ENCODE peak calls at places on chromosome 13, in nine cellular contexts. One of them, this sample, is unnamed.

GRCh38 chr13:43132911-43133310 is 109.5 kb downstream of the DNAJC15 start:
- DNase-seq in lower leg skin: no peak
- DNase-seq in brain microvascular endothelial cell: no peak
- DNase-seq in GM13976: no peak
- DNase-seq in cardiac muscle cell: no peak
- DNase-seq in fibroblast of pulmonary artery: no peak
- DNase-seq in HCT116: no peak
- DNase-seq in mucosa of descending colon: no peak
- DNase-seq in progenitor cell of endocrine pancreas: no peak
- DNase-seq in this sample: no peak

GRCh38 chr13:99158846-99159245 is 41.8 kb upstream of the UBAC2 start:
- DNase-seq in lower leg skin: no peak
- DNase-seq in HCT116: no peak
- DNase-seq in mucosa of descending colon: no peak
- DNase-seq in fibroblast of pulmonary artery: no peak
- DNase-seq in cardiac muscle cell: peak
- DNase-seq in progenitor cell of endocrine pancreas: no peak
- DNase-seq in GM13976: no peak
- DNase-seq in brain microvascular endothelial cell: no peak
- DNase-seq in this sample: no peak

GRCh38 chr13:82947121-82948077 is 934.9 kb downstream of the SLITRK1 start:
- DNase-seq in fibroblast of pulmonary artery: peak
- DNase-seq in GM13976: no peak
- DNase-seq in mucosa of descending colon: no peak
- DNase-seq in cardiac muscle cell: no peak
- DNase-seq in lower leg skin: no peak
- DNase-seq in HCT116: no peak
- DNase-seq in progenitor cell of endocrine pancreas: no peak
- DNase-seq in brain microvascular endothelial cell: no peak
- DNase-seq in this sample: no peak

GRCh38 chr13:43425234-43425633 is 361.5 kb downstream of the ENOX1 start:
- DNase-seq in HCT116: no peak
- DNase-seq in progenitor cell of endocrine pancreas: no peak
- DNase-seq in GM13976: no peak
- DNase-seq in fibroblast of pulmonary artery: no peak
- DNase-seq in mucosa of descending colon: no peak
- DNase-seq in cardiac muscle cell: no peak
- DNase-seq in lower leg skin: no peak
- DNase-seq in brain microvascular endothelial cell: no peak
- DNase-seq in this sample: no peak

GRCh38 chr13:101711307-101712025 is 259.0 kb downstream of the ITGBL1 start:
- DNase-seq in lower leg skin: no peak
- DNase-seq in HCT116: no peak
- DNase-seq in brain microvascular endothelial cell: no peak
- DNase-seq in GM13976: no peak
- DNase-seq in progenitor cell of endocrine pancreas: no peak
- DNase-seq in mucosa of descending colon: no peak
- DNase-seq in fibroblast of pulmonary artery: no peak
- DNase-seq in cardiac muscle cell: no peak
- DNase-seq in this sample: no peak

GRCh38 chr13:113162783-113163685 is 4.6 kb downstream of the PROZ start:
- DNase-seq in fibroblast of pulmonary artery: no peak
- DNase-seq in GM13976: no peak
- DNase-seq in lower leg skin: no peak
- DNase-seq in cardiac muscle cell: no peak
- DNase-seq in mucosa of descending colon: no peak
- DNase-seq in HCT116: no peak
- DNase-seq in progenitor cell of endocrine pancreas: no peak
- DNase-seq in brain microvascular endothelial cell: no peak
- DNase-seq in this sample: no peak

GRCh38 chr13:50357586-50358118 is 342.4 kb downstream of the KCNRG start:
- DNase-seq in cardiac muscle cell: no peak
- DNase-seq in GM13976: no peak
- DNase-seq in HCT116: no peak
- DNase-seq in mucosa of descending colon: no peak
- DNase-seq in progenitor cell of endocrine pancreas: no peak
- DNase-seq in fibroblast of pulmonary artery: peak
- DNase-seq in lower leg skin: peak
- DNase-seq in brain microvascular endothelial cell: peak
- DNase-seq in this sample: no peak

GRCh38 chr13:44022196-44022595 is 142.5 kb downstream of the LACC1 start:
- DNase-seq in fibroblast of pulmonary artery: no peak
- DNase-seq in HCT116: no peak
- DNase-seq in brain microvascular endothelial cell: no peak
- DNase-seq in progenitor cell of endocrine pancreas: no peak
- DNase-seq in GM13976: no peak
- DNase-seq in lower leg skin: no peak
- DNase-seq in mucosa of descending colon: no peak
- DNase-seq in cardiac muscle cell: no peak
- DNase-seq in this sample: no peak

GRCh38 chr13:95968906-95969305 is 84.3 kb downstream of the UGGT2 start:
- DNase-seq in HCT116: no peak
- DNase-seq in lower leg skin: no peak
- DNase-seq in mucosa of descending colon: no peak
- DNase-seq in cardiac muscle cell: no peak
- DNase-seq in fibroblast of pulmonary artery: no peak
- DNase-seq in brain microvascular endothelial cell: no peak
- DNase-seq in progenitor cell of endocrine pancreas: no peak
- DNase-seq in GM13976: no peak
- DNase-seq in this sample: no peak

GRCh38 chr13:77980592-77980991 is 62.0 kb upstream of the EDNRB start:
- DNase-seq in brain microvascular endothelial cell: peak
- DNase-seq in mucosa of descending colon: no peak
- DNase-seq in progenitor cell of endocrine pancreas: no peak
- DNase-seq in lower leg skin: peak
- DNase-seq in fibroblast of pulmonary artery: peak
- DNase-seq in GM13976: no peak
- DNase-seq in HCT116: no peak
- DNase-seq in cardiac muscle cell: peak
- DNase-seq in this sample: no peak

GRCh38 chr13:39789451-39789850 is 134.0 kb downstream of the COG6 start:
- DNase-seq in mucosa of descending colon: no peak
- DNase-seq in lower leg skin: no peak
- DNase-seq in HCT116: no peak
- DNase-seq in GM13976: no peak
- DNase-seq in brain microvascular endothelial cell: no peak
- DNase-seq in fibroblast of pulmonary artery: no peak
- DNase-seq in progenitor cell of endocrine pancreas: no peak
- DNase-seq in cardiac muscle cell: no peak
- DNase-seq in this sample: no peak

GRCh38 chr13:76812206-76812882 is 73.9 kb downstream of the KCTD12 start:
- DNase-seq in fibroblast of pulmonary artery: no peak
- DNase-seq in HCT116: no peak
- DNase-seq in cardiac muscle cell: no peak
- DNase-seq in lower leg skin: peak
- DNase-seq in progenitor cell of endocrine pancreas: no peak
- DNase-seq in GM13976: no peak
- DNase-seq in mucosa of descending colon: no peak
- DNase-seq in brain microvascular endothelial cell: no peak
- DNase-seq in this sample: no peak

GRCh38 chr13:74770361-74770760 is 636.2 kb upstream of the KLF12 start:
- DNase-seq in HCT116: no peak
- DNase-seq in progenitor cell of endocrine pancreas: no peak
- DNase-seq in mucosa of descending colon: no peak
- DNase-seq in fibroblast of pulmonary artery: peak
- DNase-seq in brain microvascular endothelial cell: peak
- DNase-seq in cardiac muscle cell: no peak
- DNase-seq in GM13976: no peak
- DNase-seq in lower leg skin: no peak
- DNase-seq in this sample: no peak

DNA sequence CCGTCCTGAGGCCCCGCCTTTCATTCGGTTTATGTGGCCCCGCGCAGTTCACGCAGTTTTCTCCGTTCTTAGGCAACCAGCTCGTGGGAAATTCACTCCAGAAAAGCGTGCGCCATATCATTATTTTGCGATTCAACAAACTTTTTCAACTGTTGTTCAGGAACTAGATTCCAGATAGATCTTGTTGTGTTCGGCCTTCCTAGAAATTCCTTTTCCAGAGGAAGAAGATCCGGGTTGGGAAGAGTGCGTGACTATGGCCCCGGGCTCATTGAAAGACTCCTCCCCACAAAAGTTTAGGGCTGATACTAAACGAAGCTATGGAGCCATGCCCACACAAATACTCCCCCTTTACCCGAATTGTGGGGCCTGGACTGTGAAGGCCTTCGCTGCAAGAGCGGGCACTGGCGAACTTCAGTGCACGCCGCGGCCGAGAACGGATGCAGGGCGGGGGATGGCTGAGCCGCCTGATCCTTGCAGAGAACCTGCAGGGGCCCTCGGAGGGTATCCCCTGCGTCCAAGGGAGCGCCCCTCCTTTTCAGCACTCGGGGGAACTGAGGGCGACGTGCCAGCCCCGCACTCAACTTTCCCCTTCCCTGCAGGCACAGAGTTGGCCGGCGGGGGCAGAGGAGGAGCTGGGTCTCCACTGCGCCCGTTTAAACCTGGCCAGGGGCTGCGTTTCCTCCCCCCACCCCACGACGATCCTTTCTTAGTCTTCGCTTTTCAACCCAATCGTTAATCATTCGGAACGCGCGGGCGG is 904 bp upstream of the SOX1 start:
- DNase-seq in mucosa of descending colon: no peak
- DNase-seq in lower leg skin: no peak
- DNase-seq in brain microvascular endothelial cell: no peak
- DNase-seq in GM13976: no peak
- DNase-seq in HCT116: no peak
- DNase-seq in fibroblast of pulmonary artery: no peak
- DNase-seq in cardiac muscle cell: no peak
- DNase-seq in progenitor cell of endocrine pancreas: no peak
- DNase-seq in this sample: peak
- TF ChIP-seq CTCF in mucosa of descending colon: no peak
- TF ChIP-seq CTCF in lower leg skin: no peak
- TF ChIP-seq CTCF in brain microvascular endothelial cell: no peak
- TF ChIP-seq CTCF in GM13976: no peak
- TF ChIP-seq CTCF in HCT116: no peak
- TF ChIP-seq CTCF in fibroblast of pulmonary artery: no peak
- TF ChIP-seq CTCF in cardiac muscle cell: no peak
- TF ChIP-seq CTCF in progenitor cell of endocrine pancreas: peak
- TF ChIP-seq CTCF in this sample: no peak

DNA sequence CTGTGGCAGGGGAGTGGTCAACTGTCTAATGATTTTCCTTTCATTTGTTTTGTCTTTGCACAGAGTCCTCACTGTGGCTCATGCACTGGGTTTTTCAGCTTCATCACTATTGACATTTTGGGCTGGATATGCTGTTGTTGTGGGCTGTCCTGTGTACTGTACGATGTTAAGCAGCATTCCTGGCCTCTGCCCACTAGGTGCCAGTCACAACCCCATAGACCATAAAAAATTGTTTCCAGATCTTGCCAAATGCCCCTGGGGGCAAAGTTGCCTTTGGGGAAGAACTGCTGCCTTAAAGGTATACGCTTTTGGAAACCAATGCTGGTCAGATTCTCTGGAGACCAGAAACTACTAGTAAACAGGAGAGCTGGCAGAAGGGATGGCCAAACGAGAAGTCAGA is 310.4 kb downstream of the SPRY2 start:
- DNase-seq in cardiac muscle cell: no peak
- DNase-seq in mucosa of descending colon: peak
- DNase-seq in lower leg skin: no peak
- DNase-seq in GM13976: no peak
- DNase-seq in fibroblast of pulmonary artery: peak
- DNase-seq in brain microvascular endothelial cell: no peak
- DNase-seq in HCT116: peak
- DNase-seq in progenitor cell of endocrine pancreas: no peak
- DNase-seq in this sample: no peak
- TF ChIP-seq CTCF in cardiac muscle cell: peak
- TF ChIP-seq CTCF in mucosa of descending colon: no peak
- TF ChIP-seq CTCF in lower leg skin: no peak
- TF ChIP-seq CTCF in GM13976: no peak
- TF ChIP-seq CTCF in fibroblast of pulmonary artery: peak
- TF ChIP-seq CTCF in brain microvascular endothelial cell: peak
- TF ChIP-seq CTCF in HCT116: peak
- TF ChIP-seq CTCF in progenitor cell of endocrine pancreas: no peak
- TF ChIP-seq CTCF in this sample: peak

GRCh38 chr13:51960766-51961165 is 50.5 kb downstream of the ATP7B start:
- DNase-seq in fibroblast of pulmonary artery: no peak
- DNase-seq in cardiac muscle cell: no peak
- DNase-seq in progenitor cell of endocrine pancreas: no peak
- DNase-seq in brain microvascular endothelial cell: no peak
- DNase-seq in GM13976: no peak
- DNase-seq in HCT116: no peak
- DNase-seq in lower leg skin: no peak
- DNase-seq in mucosa of descending colon: no peak
- DNase-seq in this sample: no peak

GRCh38 chr13:51957377-51958216 is 53.7 kb downstream of the ATP7B start:
- DNase-seq in progenitor cell of endocrine pancreas: no peak
- DNase-seq in GM13976: no peak
- DNase-seq in cardiac muscle cell: no peak
- DNase-seq in fibroblast of pulmonary artery: no peak
- DNase-seq in brain microvascular endothelial cell: no peak
- DNase-seq in mucosa of descending colon: no peak
- DNase-seq in lower leg skin: no peak
- DNase-seq in HCT116: no peak
- DNase-seq in this sample: no peak

GRCh38 chr13:51961493-51962403 is 49.5 kb downstream of the ATP7B start:
- DNase-seq in cardiac muscle cell: no peak
- DNase-seq in HCT116: no peak
- DNase-seq in brain microvascular endothelial cell: no peak
- DNase-seq in GM13976: no peak
- DNase-seq in progenitor cell of endocrine pancreas: no peak
- DNase-seq in lower leg skin: no peak
- DNase-seq in fibroblast of pulmonary artery: no peak
- DNase-seq in mucosa of descending colon: no peak
- DNase-seq in this sample: no peak

GRCh38 chr13:51958217-51958547 is 53.1 kb downstream of the ATP7B start:
- DNase-seq in cardiac muscle cell: no peak
- DNase-seq in mucosa of descending colon: peak
- DNase-seq in brain microvascular endothelial cell: no peak
- DNase-seq in lower leg skin: no peak
- DNase-seq in GM13976: no peak
- DNase-seq in fibroblast of pulmonary artery: no peak
- DNase-seq in progenitor cell of endocrine pancreas: no peak
- DNase-seq in HCT116: no peak
- DNase-seq in this sample: no peak

GRCh38 chr13:51959773-51960172 is 51.5 kb downstream of the ATP7B start:
- DNase-seq in GM13976: peak
- DNase-seq in mucosa of descending colon: peak
- DNase-seq in fibroblast of pulmonary artery: no peak
- DNase-seq in progenitor cell of endocrine pancreas: no peak
- DNase-seq in cardiac muscle cell: no peak
- DNase-seq in brain microvascular endothelial cell: no peak
- DNase-seq in lower leg skin: no peak
- DNase-seq in HCT116: no peak
- DNase-seq in this sample: peak
- TF ChIP-seq CTCF in GM13976: peak
- TF ChIP-seq CTCF in mucosa of descending colon: no peak
- TF ChIP-seq CTCF in fibroblast of pulmonary artery: no peak
- TF ChIP-seq CTCF in progenitor cell of endocrine pancreas: no peak
- TF ChIP-seq CTCF in cardiac muscle cell: no peak
- TF ChIP-seq CTCF in brain microvascular endothelial cell: no peak
- TF ChIP-seq CTCF in lower leg skin: no peak
- TF ChIP-seq CTCF in HCT116: no peak
- TF ChIP-seq CTCF in this sample: peak

DNA sequence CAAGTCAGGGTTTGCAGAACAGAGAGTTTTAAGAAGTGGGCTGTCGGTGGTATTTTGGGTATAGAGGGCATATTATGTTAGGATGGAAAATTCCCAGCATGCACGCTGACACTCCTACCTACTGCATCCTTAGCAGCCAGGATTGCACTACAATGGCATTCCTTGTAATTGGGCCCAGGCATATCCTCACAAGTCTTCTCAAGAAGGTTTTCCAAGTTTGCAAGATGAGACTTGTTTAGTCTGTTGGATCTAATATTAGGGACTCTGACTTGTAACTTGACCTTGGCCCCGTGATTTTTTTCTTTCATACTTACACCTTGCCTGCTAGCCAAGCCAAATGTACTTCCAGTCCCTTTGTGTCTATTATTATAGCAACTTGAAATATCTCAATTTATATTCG is 335.7 kb upstream of the HTR2A start:
- DNase-seq in HCT116: no peak
- DNase-seq in cardiac muscle cell: no peak
- DNase-seq in fibroblast of pulmonary artery: no peak
- DNase-seq in lower leg skin: no peak
- DNase-seq in brain microvascular endothelial cell: no peak
- DNase-seq in GM13976: no peak
- DNase-seq in progenitor cell of endocrine pancreas: no peak
- DNase-seq in mucosa of descending colon: no peak
- DNase-seq in this sample: no peak
- TF ChIP-seq CTCF in HCT116: no peak
- TF ChIP-seq CTCF in cardiac muscle cell: no peak
- TF ChIP-seq CTCF in fibroblast of pulmonary artery: no peak
- TF ChIP-seq CTCF in lower leg skin: no peak
- TF ChIP-seq CTCF in brain microvascular endothelial cell: no peak
- TF ChIP-seq CTCF in GM13976: no peak
- TF ChIP-seq CTCF in progenitor cell of endocrine pancreas: no peak
- TF ChIP-seq CTCF in mucosa of descending colon: no peak
- TF ChIP-seq CTCF in this sample: no peak

This sample was measured in GM13977.